ENCODE peak calls at places on chromosome 22, in six cellular contexts. Q is NCI-H1105; M is CD4-positive, alpha-beta memory T cell; C is astrocyte of the spinal cord; P is body of pancreas; Z is right lobe of liver. S is an unnamed sample.

GRCh38 chr22:22748297-22748743 is 103.9 kb downstream of the GGTLC2 start:
- DNase-seq in Q (no peak), M (peak; percentile 19), C (peak; percentile 33), P (peak; percentile 68), Z (no peak), S (peak; percentile 20)

GRCh38 chr22:50269573-50270301 is 443 bp downstream of the MAPK11 start:
- DNase-seq in Q (no peak), M (peak; percentile 27), C (peak; percentile 54), P (peak; percentile 43), Z (no peak), S (no peak)

GRCh38 chr22:38900677-38901076 is 28.7 kb upstream of the CBX6 start:
- DNase-seq in Q (no peak), M (peak; percentile 8), C (no peak), P (no peak), Z (no peak), S (peak; percentile 67)

GRCh38 chr22:38426628-38427027 is 28.4 kb downstream of the KCNJ4 start:
- DNase-seq in Q (no peak), M (no peak), C (no peak), P (no peak), Z (no peak), S (no peak)

GRCh38 chr22:44648821-44649566 is 53.0 kb upstream of the PRR5 start:
- DNase-seq in Q (no peak), M (no peak), C (no peak), P (no peak), Z (peak; percentile 52), S (no peak)

GRCh38 chr22:40420341-40421081 is 50.1 kb downstream of the SGSM3 start:
- DNase-seq in Q (no peak), M (no peak), C (no peak), P (no peak), Z (no peak), S (no peak)

GRCh38 chr22:19035474-19036228 is 86.6 kb downstream of the DGCR2 start:
- DNase-seq in Q (peak; percentile 68), M (no peak), C (no peak), P (no peak), Z (peak; percentile 48), S (no peak)

GRCh38 chr22:24592846-24593809 is at the start of gene LRRC75B:
- DNase-seq in Q (peak; percentile 69), M (no peak), C (peak; percentile 85), P (peak; percentile 90), Z (peak; percentile 98), S (no peak)

GRCh38 chr22:24105018-24105360 is 76.3 kb upstream of the SUSD2 start:
- DNase-seq in Q (no peak), M (no peak), C (no peak), P (no peak), Z (peak; percentile 20), S (no peak)

GRCh38 chr22:35705141-35705540 is 12.5 kb upstream of the APOL5 start:
- DNase-seq in Q (no peak), M (no peak), C (peak; percentile 76), P (no peak), Z (no peak), S (no peak)

GRCh38 chr22:16827506-16827905 is 2.3 kb upstream of the XKR3 start:
- DNase-seq in Q (no peak), M (no peak), C (no peak), P (no peak), Z (no peak), S (no peak)

GRCh38 chr22:45246060-45246985 is 5.6 kb upstream of the KIAA0930 start:
- DNase-seq in Q (no peak), M (no peak), C (peak; percentile 92), P (peak; percentile 95), Z (peak; percentile 80), S (no peak)

GRCh38 chr22:32731372-32731771 is 70.1 kb upstream of the TIMP3 start:
- DNase-seq in Q (no peak), M (no peak), C (no peak), P (no peak), Z (no peak), S (no peak)

GRCh38 chr22:50600541-50600940 is at the start of gene MAPK8IP2:
- DNase-seq in Q (peak; percentile 33), M (no peak), C (no peak), P (peak; percentile 45), Z (no peak), S (no peak)

GRCh38 chr22:39129746-39130145 is 22.7 kb downstream of the CBX7 start:
- DNase-seq in Q (no peak), M (no peak), C (no peak), P (no peak), Z (no peak), S (no peak)

GRCh38 chr22:47552541-47553205 is 790.2 kb downstream of the TBC1D22A start:
- DNase-seq in Q (no peak), M (no peak), C (no peak), P (no peak), Z (no peak), S (no peak)

GRCh38 chr22:39431821-39432251 is 25.0 kb upstream of the MGAT3 start:
- DNase-seq in Q (no peak), M (no peak), C (peak; percentile 26), P (no peak), Z (peak; percentile 49), S (no peak)

GRCh38 chr22:46833228-46833627 is 70.8 kb downstream of the TBC1D22A start:
- DNase-seq in Q (no peak), M (no peak), C (peak; percentile 47), P (peak; percentile 74), Z (no peak), S (peak; percentile 7)

GRCh38 chr22:37171662-37172061 is 16.4 kb downstream of the C1QTNF6 start:
- DNase-seq in Q (no peak), M (no peak), C (no peak), P (no peak), Z (no peak), S (no peak)

GRCh38 chr22:23530766-23531282 is 49.3 kb downstream of the IGLL1 start:
- DNase-seq in Q (no peak), M (no peak), C (no peak), P (no peak), Z (no peak), S (no peak)

GRCh38 chr22:39384750-39385480 is 14.7 kb upstream of the TAB1 start:
- DNase-seq in Q (no peak), M (no peak), C (no peak), P (peak; percentile 19), Z (no peak), S (no peak)

GRCh38 chr22:28951969-28952521 is 68.7 kb downstream of the ZNRF3 start:
- DNase-seq in Q (no peak), M (no peak), C (peak; percentile 80), P (peak; percentile 32), Z (no peak), S (no peak)

GRCh38 chr22:49964493-49965290 is 4.1 kb downstream of the PIM3 start:
- DNase-seq in Q (no peak), M (no peak), C (no peak), P (no peak), Z (no peak), S (no peak)

GRCh38 chr22:20029550-20030225 is 8.8 kb downstream of the TANGO2 start:
- DNase-seq in Q (no peak), M (no peak), C (no peak), P (no peak), Z (no peak), S (no peak)

GRCh38 chr22:22663861-22664800 is 19.7 kb downstream of the GGTLC2 start:
- DNase-seq in Q (no peak), M (no peak), C (no peak), P (no peak), Z (no peak), S (no peak)

GRCh38 chr22:25623310-25623734 is 58.8 kb downstream of the GRK3 start:
- DNase-seq in Q (no peak), M (no peak), C (no peak), P (no peak), Z (no peak), S (peak; percentile 78)

GRCh38 chr22:41132555-41132954 is 40.2 kb downstream of the EP300 start:
- DNase-seq in Q (no peak), M (no peak), C (no peak), P (no peak), Z (no peak), S (no peak)

GRCh38 chr22:39658806-39659463 is 88.4 kb downstream of the CACNA1I start:
- DNase-seq in Q (no peak), M (no peak), C (no peak), P (no peak), Z (no peak), S (no peak)

GRCh38 chr22:18103527-18104269 is 6.9 kb upstream of the TUBA8 start:
- DNase-seq in Q (no peak), M (no peak), C (no peak), P (no peak), Z (no peak), S (no peak)

GRCh38 chr22:17152971-17153370 is 6.1 kb downstream of the HDHD5 start:
- DNase-seq in Q (no peak), M (no peak), C (no peak), P (peak; percentile 10), Z (no peak), S (no peak)

GRCh38 chr22:50738649-50739227 is 734 bp downstream of the ACR start:
- DNase-seq in Q (no peak), M (no peak), C (no peak), P (no peak), Z (no peak), S (no peak)

GRCh38 chr22:46518038-46518437 is 19.4 kb downstream of the CELSR1 start:
- DNase-seq in Q (no peak), M (no peak), C (no peak), P (no peak), Z (no peak), S (no peak)

GRCh38 chr22:30301995-30302809 is 12.9 kb upstream of the CASTOR1 start:
- DNase-seq in Q (no peak), M (no peak), C (peak; percentile 75), P (peak; percentile 19), Z (peak; percentile 65), S (no peak)

GRCh38 chr22:26362471-26362870 is 66.6 kb upstream of the ASPHD2 start:
- DNase-seq in Q (no peak), M (no peak), C (no peak), P (no peak), Z (no peak), S (no peak)

GRCh38 chr22:49921508-49922278 is 3.3 kb downstream of the CRELD2 start:
- DNase-seq in Q (no peak), M (no peak), C (no peak), P (no peak), Z (no peak), S (no peak)

GRCh38 chr22:43592470-43592869 is 180.7 kb downstream of the MPPED1 start:
- DNase-seq in Q (no peak), M (no peak), C (no peak), P (peak; percentile 20), Z (no peak), S (no peak)

GRCh38 chr22:20576445-20576816 is 69.0 kb downstream of the MED15 start:
- DNase-seq in Q (no peak), M (no peak), C (no peak), P (no peak), Z (no peak), S (no peak)

GRCh38 chr22:44595841-44596341 is 97.9 kb upstream of the RTL6 start:
- DNase-seq in Q (peak; percentile 57), M (no peak), C (peak; percentile 26), P (peak; percentile 27), Z (no peak), S (no peak)